ENCODE peak calls at places on chromosomes 11 and 22, in nine cellular contexts. One of them, this sample, is unnamed.

GRCh38 chr11:16806791-16807190 is 68.3 kb downstream of the C11orf58 start:
- DNase-seq in fibroblast of lung: peak
- DNase-seq in lower leg skin: peak
- DNase-seq in stomach: no peak
- DNase-seq in AG04450: peak
- DNase-seq in transverse colon: no peak
- DNase-seq in foreskin fibroblast: no peak
- DNase-seq in GM12864: no peak
- DNase-seq in astrocyte of the spinal cord: peak
- DNase-seq in this sample: no peak

GRCh38 chr11:118699508-118700220 is 20.2 kb upstream of the TREH start:
- DNase-seq in lower leg skin: no peak
- DNase-seq in astrocyte of the spinal cord: no peak
- DNase-seq in fibroblast of lung: no peak
- DNase-seq in transverse colon: no peak
- DNase-seq in foreskin fibroblast: no peak
- DNase-seq in stomach: no peak
- DNase-seq in AG04450: no peak
- DNase-seq in GM12864: no peak
- DNase-seq in this sample: no peak

GRCh38 chr11:101091781-101092180 is 37.8 kb downstream of the PGR start:
- DNase-seq in lower leg skin: no peak
- DNase-seq in astrocyte of the spinal cord: no peak
- DNase-seq in stomach: no peak
- DNase-seq in transverse colon: no peak
- DNase-seq in foreskin fibroblast: no peak
- DNase-seq in AG04450: no peak
- DNase-seq in GM12864: no peak
- DNase-seq in fibroblast of lung: no peak
- DNase-seq in this sample: no peak

GRCh38 chr11:16825091-16825490 is 86.6 kb downstream of the C11orf58 start:
- DNase-seq in foreskin fibroblast: no peak
- DNase-seq in GM12864: no peak
- DNase-seq in AG04450: no peak
- DNase-seq in transverse colon: no peak
- DNase-seq in fibroblast of lung: no peak
- DNase-seq in lower leg skin: no peak
- DNase-seq in astrocyte of the spinal cord: no peak
- DNase-seq in stomach: no peak
- DNase-seq in this sample: no peak

GRCh38 chr11:45569776-45570175 is 95.6 kb downstream of the CHST1 start:
- DNase-seq in stomach: no peak
- DNase-seq in foreskin fibroblast: no peak
- DNase-seq in GM12864: no peak
- DNase-seq in AG04450: no peak
- DNase-seq in lower leg skin: no peak
- DNase-seq in astrocyte of the spinal cord: no peak
- DNase-seq in fibroblast of lung: no peak
- DNase-seq in transverse colon: no peak
- DNase-seq in this sample: no peak

GRCh38 chr22:42792909-42793847 is 63.9 kb downstream of the ARFGAP3 start:
- DNase-seq in GM12864: no peak
- DNase-seq in fibroblast of lung: no peak
- DNase-seq in transverse colon: no peak
- DNase-seq in astrocyte of the spinal cord: no peak
- DNase-seq in foreskin fibroblast: no peak
- DNase-seq in stomach: peak
- DNase-seq in lower leg skin: peak
- DNase-seq in AG04450: no peak
- DNase-seq in this sample: no peak

GRCh38 chr11:132576706-132577105 is 955.6 kb downstream of the OPCML start:
- DNase-seq in lower leg skin: no peak
- DNase-seq in foreskin fibroblast: peak
- DNase-seq in AG04450: peak
- DNase-seq in transverse colon: no peak
- DNase-seq in astrocyte of the spinal cord: peak
- DNase-seq in fibroblast of lung: peak
- DNase-seq in GM12864: no peak
- DNase-seq in stomach: peak
- DNase-seq in this sample: no peak

GRCh38 chr11:34926101-34926830 is 9.8 kb downstream of the PDHX start:
- DNase-seq in stomach: no peak
- DNase-seq in transverse colon: no peak
- DNase-seq in GM12864: no peak
- DNase-seq in astrocyte of the spinal cord: peak
- DNase-seq in lower leg skin: no peak
- DNase-seq in foreskin fibroblast: peak
- DNase-seq in AG04450: no peak
- DNase-seq in fibroblast of lung: peak
- DNase-seq in this sample: no peak

GRCh38 chr11:104705475-104706195 is 192.6 kb downstream of the CASP12 start:
- DNase-seq in lower leg skin: no peak
- DNase-seq in stomach: peak
- DNase-seq in GM12864: peak
- DNase-seq in AG04450: no peak
- DNase-seq in foreskin fibroblast: no peak
- DNase-seq in astrocyte of the spinal cord: peak
- DNase-seq in transverse colon: peak
- DNase-seq in fibroblast of lung: peak
- DNase-seq in this sample: no peak

GRCh38 chr11:50080256-50080655 is 47.6 kb downstream of the OR4C45 start:
- DNase-seq in lower leg skin: peak
- DNase-seq in stomach: no peak
- DNase-seq in astrocyte of the spinal cord: no peak
- DNase-seq in transverse colon: no peak
- DNase-seq in AG04450: no peak
- DNase-seq in foreskin fibroblast: no peak
- DNase-seq in GM12864: no peak
- DNase-seq in fibroblast of lung: no peak
- DNase-seq in this sample: no peak

GRCh38 chr11:121141051-121141450 is 40.0 kb downstream of the TECTA start:
- DNase-seq in GM12864: no peak
- DNase-seq in astrocyte of the spinal cord: no peak
- DNase-seq in AG04450: no peak
- DNase-seq in foreskin fibroblast: peak
- DNase-seq in fibroblast of lung: peak
- DNase-seq in transverse colon: no peak
- DNase-seq in stomach: no peak
- DNase-seq in lower leg skin: no peak
- DNase-seq in this sample: no peak

GRCh38 chr11:121137005-121137404 is 36.0 kb downstream of the TECTA start:
- DNase-seq in stomach: no peak
- DNase-seq in transverse colon: no peak
- DNase-seq in astrocyte of the spinal cord: no peak
- DNase-seq in lower leg skin: no peak
- DNase-seq in fibroblast of lung: no peak
- DNase-seq in AG04450: no peak
- DNase-seq in GM12864: peak
- DNase-seq in foreskin fibroblast: no peak
- DNase-seq in this sample: no peak

GRCh38 chr11:121138259-121138658 is 37.2 kb downstream of the TECTA start:
- DNase-seq in transverse colon: no peak
- DNase-seq in stomach: no peak
- DNase-seq in fibroblast of lung: no peak
- DNase-seq in astrocyte of the spinal cord: no peak
- DNase-seq in GM12864: no peak
- DNase-seq in foreskin fibroblast: no peak
- DNase-seq in lower leg skin: no peak
- DNase-seq in AG04450: no peak
- DNase-seq in this sample: no peak

GRCh38 chr11:121143921-121144320 is 42.9 kb downstream of the TECTA start:
- DNase-seq in astrocyte of the spinal cord: no peak
- DNase-seq in foreskin fibroblast: no peak
- DNase-seq in transverse colon: no peak
- DNase-seq in lower leg skin: no peak
- DNase-seq in AG04450: no peak
- DNase-seq in stomach: no peak
- DNase-seq in GM12864: no peak
- DNase-seq in fibroblast of lung: no peak
- DNase-seq in this sample: no peak

GRCh38 chr11:121140369-121140768 is 39.3 kb downstream of the TECTA start:
- DNase-seq in fibroblast of lung: no peak
- DNase-seq in AG04450: no peak
- DNase-seq in foreskin fibroblast: no peak
- DNase-seq in transverse colon: no peak
- DNase-seq in GM12864: no peak
- DNase-seq in lower leg skin: no peak
- DNase-seq in stomach: no peak
- DNase-seq in astrocyte of the spinal cord: no peak
- DNase-seq in this sample: no peak
- H3K4me3 ChIP-seq in fibroblast of lung: no peak
- H3K4me3 ChIP-seq in AG04450: no peak
- H3K4me3 ChIP-seq in foreskin fibroblast: no peak
- H3K4me3 ChIP-seq in transverse colon: no peak
- H3K4me3 ChIP-seq in GM12864: no peak
- H3K4me3 ChIP-seq in lower leg skin: no peak
- H3K4me3 ChIP-seq in stomach: no peak
- H3K4me3 ChIP-seq in astrocyte of the spinal cord: no peak
- H3K4me3 ChIP-seq in this sample: no peak

GRCh38 chr11:10752061-10752460 is 1.0 kb downstream of the CTR9 start:
- DNase-seq in fibroblast of lung: no peak
- DNase-seq in foreskin fibroblast: no peak
- DNase-seq in transverse colon: no peak
- DNase-seq in AG04450: no peak
- DNase-seq in stomach: no peak
- DNase-seq in lower leg skin: no peak
- DNase-seq in astrocyte of the spinal cord: no peak
- DNase-seq in GM12864: no peak
- DNase-seq in this sample: no peak

GRCh38 chr11:10749476-10749875 is 1.6 kb upstream of the CTR9 start:
- DNase-seq in foreskin fibroblast: no peak
- DNase-seq in astrocyte of the spinal cord: no peak
- DNase-seq in transverse colon: no peak
- DNase-seq in lower leg skin: no peak
- DNase-seq in stomach: no peak
- DNase-seq in fibroblast of lung: no peak
- DNase-seq in AG04450: no peak
- DNase-seq in GM12864: no peak
- DNase-seq in this sample: no peak

GRCh38 chr11:10751581-10751940 is 515 bp downstream of the CTR9 start:
- DNase-seq in AG04450: no peak
- DNase-seq in fibroblast of lung: no peak
- DNase-seq in foreskin fibroblast: peak
- DNase-seq in stomach: no peak
- DNase-seq in lower leg skin: no peak
- DNase-seq in GM12864: no peak
- DNase-seq in transverse colon: no peak
- DNase-seq in astrocyte of the spinal cord: no peak
- DNase-seq in this sample: no peak

GRCh38 chr11:10752486-10752885 is 1.4 kb downstream of the CTR9 start:
- DNase-seq in stomach: no peak
- DNase-seq in lower leg skin: no peak
- DNase-seq in transverse colon: no peak
- DNase-seq in astrocyte of the spinal cord: no peak
- DNase-seq in fibroblast of lung: no peak
- DNase-seq in GM12864: no peak
- DNase-seq in AG04450: no peak
- DNase-seq in foreskin fibroblast: no peak
- DNase-seq in this sample: no peak

DNA sequence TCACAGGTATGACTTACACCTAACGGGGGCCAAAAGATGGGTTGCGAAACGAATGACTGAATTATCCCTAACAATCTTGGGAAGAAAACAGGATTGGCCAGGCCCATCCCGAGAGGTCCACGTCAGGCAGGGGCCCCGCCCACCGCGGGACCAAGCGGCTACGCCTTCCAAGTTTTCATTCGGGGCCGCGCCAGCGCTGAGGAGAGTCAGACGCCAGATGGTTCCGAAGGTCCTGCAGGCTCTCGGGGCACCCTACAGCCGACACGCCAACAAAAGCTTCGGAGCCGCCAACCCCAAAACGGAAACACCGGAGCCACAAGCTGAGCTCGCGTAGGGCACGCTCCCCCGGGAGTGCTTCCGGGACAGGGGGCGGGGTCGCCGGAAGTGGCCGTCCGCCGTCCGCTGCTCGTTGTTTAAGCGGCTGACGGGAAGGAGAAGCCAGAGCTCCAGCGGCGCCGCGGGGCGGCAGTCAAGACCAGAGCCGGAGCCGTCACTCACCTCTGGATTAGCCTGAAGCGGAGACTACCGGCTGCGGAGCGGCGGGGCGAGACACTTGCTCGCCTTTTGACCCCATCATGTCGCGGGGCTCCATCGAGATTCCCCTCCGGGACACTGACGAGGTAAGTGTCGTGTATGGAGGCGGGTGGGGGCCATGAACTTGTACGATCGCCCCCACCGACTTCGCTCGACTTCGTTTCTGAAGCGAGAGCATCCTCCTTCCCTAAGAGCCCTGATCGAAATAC is at the start of gene CTR9:
- DNase-seq in astrocyte of the spinal cord: peak
- DNase-seq in AG04450: peak
- DNase-seq in transverse colon: peak
- DNase-seq in fibroblast of lung: peak
- DNase-seq in GM12864: peak
- DNase-seq in foreskin fibroblast: peak
- DNase-seq in lower leg skin: peak
- DNase-seq in stomach: peak
- DNase-seq in this sample: peak
- TF ChIP-seq CTCF in astrocyte of the spinal cord: peak
- TF ChIP-seq CTCF in AG04450: peak
- TF ChIP-seq CTCF in transverse colon: no peak
- TF ChIP-seq CTCF in fibroblast of lung: peak
- TF ChIP-seq CTCF in GM12864: peak
- TF ChIP-seq CTCF in foreskin fibroblast: no peak
- TF ChIP-seq CTCF in lower leg skin: no peak
- TF ChIP-seq CTCF in stomach: peak
- TF ChIP-seq CTCF in this sample: no peak

GRCh38 chr11:36375348-36376314 is 79.5 kb downstream of the PRR5L start:
- DNase-seq in GM12864: no peak
- DNase-seq in transverse colon: no peak
- DNase-seq in foreskin fibroblast: peak
- DNase-seq in stomach: no peak
- DNase-seq in AG04450: no peak
- DNase-seq in astrocyte of the spinal cord: peak
- DNase-seq in lower leg skin: no peak
- DNase-seq in fibroblast of lung: peak
- DNase-seq in this sample: no peak
- H3K4me3 ChIP-seq in GM12864: no peak
- H3K4me3 ChIP-seq in transverse colon: peak
- H3K4me3 ChIP-seq in foreskin fibroblast: peak
- H3K4me3 ChIP-seq in stomach: peak
- H3K4me3 ChIP-seq in AG04450: peak
- H3K4me3 ChIP-seq in astrocyte of the spinal cord: peak
- H3K4me3 ChIP-seq in lower leg skin: no peak
- H3K4me3 ChIP-seq in fibroblast of lung: no peak
- H3K4me3 ChIP-seq in this sample: no peak

DNA sequence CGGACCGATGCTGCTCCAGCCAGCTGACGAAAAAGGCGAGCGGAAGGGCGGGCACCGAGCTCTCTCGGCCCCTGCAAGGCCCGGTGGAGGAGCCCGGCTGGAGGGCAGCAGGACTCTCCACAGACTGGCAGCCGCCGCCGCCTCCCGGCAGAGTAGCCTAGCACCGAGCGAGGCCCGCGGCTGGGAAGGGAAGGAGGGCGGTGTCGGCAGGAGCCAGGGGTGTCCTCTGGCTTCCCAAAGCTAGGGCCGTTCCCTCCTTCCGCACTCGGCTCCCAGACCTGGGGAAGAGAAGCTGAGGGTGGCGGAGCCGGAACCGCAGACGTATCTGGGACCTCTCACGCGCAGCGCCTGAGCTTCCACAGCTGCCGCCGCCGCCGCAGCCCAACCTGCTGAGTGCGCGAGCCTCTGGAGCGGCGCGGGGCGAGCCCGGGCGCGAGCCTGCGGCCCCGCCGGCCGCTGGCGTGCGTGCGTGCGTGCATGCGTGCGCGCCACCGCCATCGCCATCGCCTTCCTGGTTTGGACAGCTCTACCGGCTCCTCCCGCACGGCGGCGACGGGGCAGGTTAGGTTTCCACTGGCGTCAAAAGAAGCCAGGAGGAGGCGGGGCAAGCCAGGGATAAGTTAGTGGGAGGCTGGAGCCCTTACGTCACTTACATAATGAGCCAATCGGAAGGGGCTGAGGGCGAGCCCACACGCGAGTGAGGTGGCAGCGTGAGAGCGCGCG is at the start of gene RAB6A:
- DNase-seq in AG04450: peak
- DNase-seq in fibroblast of lung: peak
- DNase-seq in foreskin fibroblast: peak
- DNase-seq in transverse colon: peak
- DNase-seq in astrocyte of the spinal cord: peak
- DNase-seq in GM12864: peak
- DNase-seq in lower leg skin: peak
- DNase-seq in stomach: peak
- DNase-seq in this sample: peak
- TF ChIP-seq CTCF in AG04450: peak
- TF ChIP-seq CTCF in fibroblast of lung: peak
- TF ChIP-seq CTCF in foreskin fibroblast: no peak
- TF ChIP-seq CTCF in transverse colon: peak
- TF ChIP-seq CTCF in astrocyte of the spinal cord: peak
- TF ChIP-seq CTCF in GM12864: peak
- TF ChIP-seq CTCF in lower leg skin: no peak
- TF ChIP-seq CTCF in stomach: peak
- TF ChIP-seq CTCF in this sample: peak